ENCODE peak calls at places on chromosomes 13 and 19, in eight cellular contexts. R is spleen, H is H1, Y is endothelial cell of umbilical vein, X is suprapubic skin, S is HCT116, W is GM12892, F is upper lobe of left lung. P is an unnamed sample.

GRCh38 chr19:10122066-10122465 is 2.4 kb upstream of the EIF3G start:
- DNase-seq in R (no peak), H (no peak), Y (peak; percentile 44), X (no peak), S (no peak), W (no peak), F (no peak), P (no peak)

GRCh38 chr13:87677334-87678234 is 6.4 kb downstream of the SLITRK5 start:
- DNase-seq in R (peak; percentile 80), H (no peak), Y (no peak), X (peak; percentile 47), S (no peak), W (no peak), F (peak; percentile 85), P (no peak)

GRCh38 chr19:28847468-28847867 is 365.5 kb downstream of the UQCRFS1 start:
- DNase-seq in R (no peak), H (no peak), Y (no peak), X (no peak), S (no peak), W (no peak), F (no peak), P (no peak)

GRCh38 chr13:111632906-111633305 is 312.5 kb downstream of the TEX29 start:
- DNase-seq in R (no peak), H (peak; percentile 49), Y (no peak), X (no peak), S (no peak), W (no peak), F (no peak), P (no peak)

GRCh38 chr13:73421310-73421912 is 362.6 kb downstream of the KLF5 start:
- DNase-seq in R (no peak), H (no peak), Y (no peak), X (no peak), S (peak; percentile 92), W (no peak), F (no peak), P (no peak)

GRCh38 chr19:7488736-7489353 is at the start of gene PEX11G:
- DNase-seq in R (peak; percentile 98), H (peak; percentile 80), Y (peak; percentile 91), X (peak; percentile 93), S (peak; percentile 75), W (peak; percentile 99), F (peak; percentile 100), P (peak; percentile 39)

GRCh38 chr13:110989331-110989730 is 74.5 kb upstream of the ANKRD10 start:
- DNase-seq in R (no peak), H (no peak), Y (no peak), X (no peak), S (no peak), W (no peak), F (no peak), P (no peak)

GRCh38 chr13:85659493-85659892 is 139.7 kb downstream of the SLITRK6 start:
- DNase-seq in R (no peak), H (no peak), Y (no peak), X (no peak), S (no peak), W (no peak), F (no peak), P (no peak)

GRCh38 chr19:31408460-31409124 is 59.4 kb upstream of the TSHZ3 start:
- DNase-seq in R (no peak), H (no peak), Y (no peak), X (no peak), S (no peak), W (no peak), F (no peak), P (no peak)

GRCh38 chr13:51282322-51282721 is 57.2 kb upstream of the SERPINE3 start:
- DNase-seq in R (no peak), H (no peak), Y (no peak), X (no peak), S (no peak), W (no peak), F (no peak), P (no peak)

GRCh38 chr19:4304509-4305252 is at the start of gene FSD1:
- DNase-seq in R (no peak), H (peak; percentile 39), Y (peak; percentile 47), X (no peak), S (no peak), W (peak; percentile 97), F (peak; percentile 89), P (no peak)

GRCh38 chr13:111093634-111094033 is 21.5 kb upstream of the ARHGEF7 start:
- DNase-seq in R (no peak), H (no peak), Y (no peak), X (no peak), S (no peak), W (no peak), F (no peak), P (no peak)

GRCh38 chr19:2249880-2250764 is 999 bp downstream of the AMH start:
- DNase-seq in R (no peak), H (no peak), Y (no peak), X (no peak), S (no peak), W (no peak), F (peak; percentile 82), P (no peak)
- TF ChIP-seq POLR2AphosphoS5 in R (no peak), H (peak; percentile 25), Y (peak; percentile 18), X (no peak), S (no peak), W (peak; percentile 8), F (no peak), P (peak; percentile 82)

GRCh38 chr13:65971541-65971940 is 1258.6 kb downstream of the PCDH9 start:
- DNase-seq in R (no peak), H (no peak), Y (no peak), X (no peak), S (no peak), W (no peak), F (no peak), P (no peak)

DNA sequence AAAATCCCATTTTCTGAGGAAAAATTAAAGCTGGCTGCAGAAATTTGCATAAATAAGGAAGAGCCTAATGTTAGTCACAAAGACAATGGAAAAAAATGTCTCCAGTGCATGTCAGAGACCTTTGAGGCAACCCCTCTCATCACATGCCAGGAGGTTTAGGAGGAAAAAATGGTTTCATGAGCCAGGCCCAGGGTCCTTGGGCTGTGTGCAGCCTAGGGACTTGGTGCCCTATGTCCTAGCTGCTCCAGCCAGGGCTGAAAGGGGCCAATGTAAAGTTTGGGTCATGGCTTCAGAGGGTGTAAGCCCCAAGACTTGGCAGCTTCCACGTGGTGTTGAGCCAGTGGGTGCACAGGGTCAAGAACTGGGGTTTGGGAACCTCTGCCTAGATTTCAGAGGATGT is 1252.6 kb downstream of the PCDH9 start:
- DNase-seq in R (no peak), H (no peak), Y (no peak), X (no peak), S (no peak), W (no peak), F (no peak), P (no peak)
- TF ChIP-seq POLR2AphosphoS5 in R (no peak), H (no peak), Y (no peak), X (no peak), S (no peak), W (no peak), F (no peak), P (no peak)

DNA sequence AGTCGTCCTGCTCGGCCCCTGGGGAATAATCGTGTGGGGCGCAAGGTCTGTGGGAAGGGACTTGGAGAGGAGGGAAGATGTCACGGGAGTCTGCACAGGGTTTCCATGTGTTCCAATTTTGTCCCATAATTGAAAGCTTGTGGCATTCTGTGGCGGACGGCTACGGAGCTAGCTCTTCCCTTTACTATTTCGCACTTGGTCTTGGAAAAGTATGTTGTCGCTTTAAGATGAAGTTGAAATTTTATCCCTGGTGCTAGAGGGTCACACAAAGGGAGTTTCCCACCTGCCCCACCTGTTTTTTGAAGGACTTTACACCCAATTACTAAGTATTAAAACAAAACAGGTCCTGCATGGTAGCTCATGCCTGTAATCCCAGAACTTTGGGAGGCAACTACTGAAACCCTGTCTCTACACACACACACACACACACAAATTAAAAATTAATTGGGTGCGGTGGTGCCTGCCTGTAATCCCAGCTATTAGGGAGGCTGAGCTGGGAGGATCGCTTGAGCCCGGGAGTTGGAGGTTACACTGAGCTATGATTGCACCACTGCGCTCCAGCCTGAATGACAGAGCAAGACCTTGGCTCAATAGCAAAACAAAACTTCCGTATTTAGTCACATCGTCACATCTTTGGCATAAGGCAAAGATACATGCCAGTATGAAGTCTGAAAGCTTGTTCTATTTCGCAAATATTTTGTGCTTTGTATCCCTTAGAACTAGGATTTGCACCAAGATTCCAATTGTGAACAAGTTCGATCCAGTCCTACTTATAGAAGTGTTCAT is 1.0 kb upstream of the TPT1 start:
- DNase-seq in R (no peak), H (no peak), Y (no peak), X (peak; percentile 84), S (no peak), W (no peak), F (no peak), P (no peak)
- TF ChIP-seq POLR2AphosphoS5 in R (no peak), H (no peak), Y (no peak), X (no peak), S (no peak), W (no peak), F (peak; percentile 61), P (no peak)

GRCh38 chr19:19670070-19670551 is 1.5 kb downstream of the ZNF101 start:
- DNase-seq in R (no peak), H (peak; percentile 34), Y (no peak), X (no peak), S (no peak), W (no peak), F (no peak), P (no peak)

GRCh38 chr19:19663292-19664120 is at the start of gene ATP13A1:
- DNase-seq in R (peak; percentile 100), H (peak; percentile 89), Y (peak; percentile 96), X (peak; percentile 98), S (peak; percentile 91), W (peak; percentile 66), F (peak; percentile 97), P (peak; percentile 76)

GRCh38 chr19:19662866-19663291 is 597 bp downstream of the ATP13A1 start:
- DNase-seq in R (no peak), H (no peak), Y (no peak), X (no peak), S (no peak), W (no peak), F (no peak), P (no peak)

GRCh38 chr19:19672816-19673215 is 4.2 kb downstream of the ZNF101 start:
- DNase-seq in R (no peak), H (no peak), Y (no peak), X (no peak), S (no peak), W (no peak), F (no peak), P (no peak)

DNA sequence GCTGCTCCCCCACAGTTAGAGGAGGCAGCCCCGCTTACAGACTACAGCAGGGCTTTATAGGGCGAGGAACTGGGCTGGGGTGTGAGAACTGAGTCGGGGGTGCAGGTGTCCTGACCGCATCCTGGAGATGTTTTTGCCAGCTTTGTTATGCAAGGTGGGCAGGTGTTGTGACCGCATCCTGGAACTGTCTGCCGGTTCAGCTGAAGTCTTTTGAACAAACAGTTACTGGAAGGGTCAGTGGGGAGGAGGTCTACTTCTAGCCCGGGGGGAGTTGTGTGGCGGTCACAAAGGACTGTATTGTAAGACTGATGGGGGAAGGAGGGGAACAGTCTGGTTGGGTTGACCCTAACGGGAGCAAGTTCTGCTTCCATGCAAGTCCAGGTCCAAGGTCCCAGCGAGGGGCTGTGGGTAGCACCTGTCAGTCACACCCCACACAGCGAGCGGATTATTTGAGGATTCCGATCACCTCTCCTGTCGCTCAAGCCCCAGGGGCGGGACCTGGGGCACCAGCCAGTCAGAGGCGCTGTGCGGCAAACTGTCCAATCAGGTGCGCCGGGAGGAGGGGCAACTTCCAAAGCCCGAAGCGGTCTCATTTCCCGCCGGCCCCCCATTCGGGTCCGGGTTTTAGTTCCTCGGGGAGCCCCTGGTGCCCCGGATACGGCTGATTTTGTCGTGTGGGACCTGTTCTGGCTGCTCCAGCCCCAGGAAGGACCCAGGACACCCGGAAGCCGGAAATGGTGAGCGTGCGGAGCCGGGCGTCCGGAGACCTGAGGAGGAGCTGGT is at the start of gene ZNF101:
- DNase-seq in R (peak; percentile 97), H (peak; percentile 94), Y (peak; percentile 91), X (peak; percentile 96), S (peak; percentile 89), W (peak; percentile 87), F (peak; percentile 95), P (peak; percentile 41)
- TF ChIP-seq POLR2AphosphoS5 in R (peak; percentile 82), H (peak; percentile 54), Y (peak; percentile 41), X (no peak), S (peak; percentile 81), W (peak; percentile 76), F (peak; percentile 23), P (peak; percentile 77)

P was measured in Panc1.